ENCODE peak calls at places on chromosomes 4 and X, in eight cellular contexts. One of them, this sample, is unnamed.

GRCh38 chr4:154559141-154559841 is 3.5 kb upstream of the FGB start:
- DNase-seq in cardiac fibroblast: peak
- DNase-seq in ELR: peak
- DNase-seq in T-helper 9 cell: no peak
- DNase-seq in D721Med: no peak
- DNase-seq in Right ventricle myocardium superior: no peak
- DNase-seq in frontal cortex: peak
- DNase-seq in stromal cell of bone marrow: peak
- DNase-seq in this sample: peak

GRCh38 chr4:108345862-108346530 is 177.3 kb upstream of the LEF1 start:
- DNase-seq in cardiac fibroblast: no peak
- DNase-seq in ELR: peak
- DNase-seq in T-helper 9 cell: no peak
- DNase-seq in D721Med: no peak
- DNase-seq in Right ventricle myocardium superior: no peak
- DNase-seq in frontal cortex: no peak
- DNase-seq in stromal cell of bone marrow: peak
- DNase-seq in this sample: peak

GRCh38 chr4:40176602-40177001 is 20.2 kb upstream of the RHOH start:
- DNase-seq in cardiac fibroblast: no peak
- DNase-seq in ELR: peak
- DNase-seq in T-helper 9 cell: no peak
- DNase-seq in D721Med: no peak
- DNase-seq in Right ventricle myocardium superior: no peak
- DNase-seq in frontal cortex: no peak
- DNase-seq in stromal cell of bone marrow: no peak
- DNase-seq in this sample: no peak

GRCh38 chr4:175705407-175705806 is 106.7 kb downstream of the GPM6A start:
- DNase-seq in cardiac fibroblast: peak
- DNase-seq in ELR: peak
- DNase-seq in T-helper 9 cell: no peak
- DNase-seq in D721Med: no peak
- DNase-seq in Right ventricle myocardium superior: no peak
- DNase-seq in frontal cortex: peak
- DNase-seq in stromal cell of bone marrow: no peak
- DNase-seq in this sample: peak

GRCh38 chr4:187184513-187184912 is 460.9 kb upstream of the FAT1 start:
- DNase-seq in cardiac fibroblast: no peak
- DNase-seq in ELR: no peak
- DNase-seq in T-helper 9 cell: no peak
- DNase-seq in D721Med: no peak
- DNase-seq in Right ventricle myocardium superior: no peak
- DNase-seq in frontal cortex: no peak
- DNase-seq in stromal cell of bone marrow: no peak
- DNase-seq in this sample: no peak

GRCh38 chr4:119110121-119110520 is 25.5 kb upstream of the MYOZ2 start:
- DNase-seq in cardiac fibroblast: no peak
- DNase-seq in ELR: no peak
- DNase-seq in T-helper 9 cell: no peak
- DNase-seq in D721Med: no peak
- DNase-seq in Right ventricle myocardium superior: no peak
- DNase-seq in frontal cortex: no peak
- DNase-seq in stromal cell of bone marrow: no peak
- DNase-seq in this sample: no peak

GRCh38 chr4:1777822-1778641 is 15.1 kb upstream of the FGFR3 start:
- DNase-seq in cardiac fibroblast: peak
- DNase-seq in ELR: peak
- DNase-seq in T-helper 9 cell: no peak
- DNase-seq in D721Med: no peak
- DNase-seq in Right ventricle myocardium superior: no peak
- DNase-seq in frontal cortex: no peak
- DNase-seq in stromal cell of bone marrow: no peak
- DNase-seq in this sample: no peak

GRCh38 chrX:48761674-48762471 is at the start of gene GLOD5:
- DNase-seq in cardiac fibroblast: peak
- DNase-seq in ELR: peak
- DNase-seq in T-helper 9 cell: no peak
- DNase-seq in D721Med: no peak
- DNase-seq in Right ventricle myocardium superior: no peak
- DNase-seq in frontal cortex: no peak
- DNase-seq in stromal cell of bone marrow: no peak
- DNase-seq in this sample: no peak

GRCh38 chrX:70172226-70172625 is 5.1 kb upstream of the DGAT2L6 start:
- DNase-seq in cardiac fibroblast: no peak
- DNase-seq in ELR: peak
- DNase-seq in T-helper 9 cell: no peak
- DNase-seq in D721Med: no peak
- DNase-seq in Right ventricle myocardium superior: no peak
- DNase-seq in frontal cortex: no peak
- DNase-seq in stromal cell of bone marrow: no peak
- DNase-seq in this sample: no peak

GRCh38 chr4:57426779-57427395 is 316.7 kb upstream of the IGFBP7 start:
- DNase-seq in cardiac fibroblast: peak
- DNase-seq in ELR: peak
- DNase-seq in T-helper 9 cell: no peak
- DNase-seq in D721Med: peak
- DNase-seq in Right ventricle myocardium superior: peak
- DNase-seq in frontal cortex: peak
- DNase-seq in stromal cell of bone marrow: peak
- DNase-seq in this sample: peak

GRCh38 chrX:150897371-150898319 is 823 bp downstream of the CD99L2 start:
- DNase-seq in cardiac fibroblast: peak
- DNase-seq in ELR: peak
- DNase-seq in T-helper 9 cell: peak
- DNase-seq in D721Med: no peak
- DNase-seq in Right ventricle myocardium superior: peak
- DNase-seq in frontal cortex: peak
- DNase-seq in stromal cell of bone marrow: no peak
- DNase-seq in this sample: no peak

GRCh38 chr4:25098964-25099843 is 61.0 kb downstream of the SEPSECS start:
- DNase-seq in cardiac fibroblast: peak
- DNase-seq in ELR: peak
- DNase-seq in T-helper 9 cell: no peak
- DNase-seq in D721Med: no peak
- DNase-seq in Right ventricle myocardium superior: peak
- DNase-seq in frontal cortex: no peak
- DNase-seq in stromal cell of bone marrow: peak
- DNase-seq in this sample: no peak

GRCh38 chr4:183961772-183962171 is 56.7 kb downstream of the STOX2 start:
- DNase-seq in cardiac fibroblast: no peak
- DNase-seq in ELR: no peak
- DNase-seq in T-helper 9 cell: no peak
- DNase-seq in D721Med: no peak
- DNase-seq in Right ventricle myocardium superior: no peak
- DNase-seq in frontal cortex: no peak
- DNase-seq in stromal cell of bone marrow: no peak
- DNase-seq in this sample: no peak

GRCh38 chr4:173001571-173001970 is 167.0 kb upstream of the GALNT7 start:
- DNase-seq in cardiac fibroblast: peak
- DNase-seq in ELR: peak
- DNase-seq in T-helper 9 cell: no peak
- DNase-seq in D721Med: no peak
- DNase-seq in Right ventricle myocardium superior: no peak
- DNase-seq in frontal cortex: no peak
- DNase-seq in stromal cell of bone marrow: peak
- DNase-seq in this sample: no peak

GRCh38 chrX:16239211-16239610 is 71.9 kb downstream of the MAGEB17 start:
- DNase-seq in cardiac fibroblast: peak
- DNase-seq in ELR: peak
- DNase-seq in T-helper 9 cell: no peak
- DNase-seq in D721Med: no peak
- DNase-seq in Right ventricle myocardium superior: no peak
- DNase-seq in frontal cortex: no peak
- DNase-seq in stromal cell of bone marrow: peak
- DNase-seq in this sample: peak

GRCh38 chr4:6724461-6725111 is 8.6 kb downstream of the BLOC1S4 start:
- DNase-seq in cardiac fibroblast: peak
- DNase-seq in ELR: no peak
- DNase-seq in T-helper 9 cell: no peak
- DNase-seq in D721Med: no peak
- DNase-seq in Right ventricle myocardium superior: no peak
- DNase-seq in frontal cortex: no peak
- DNase-seq in stromal cell of bone marrow: no peak
- DNase-seq in this sample: no peak

GRCh38 chrX:64338296-64338695 is 57.0 kb downstream of the MTMR8 start:
- DNase-seq in cardiac fibroblast: no peak
- DNase-seq in ELR: no peak
- DNase-seq in T-helper 9 cell: no peak
- DNase-seq in D721Med: no peak
- DNase-seq in Right ventricle myocardium superior: no peak
- DNase-seq in frontal cortex: no peak
- DNase-seq in stromal cell of bone marrow: no peak
- DNase-seq in this sample: no peak

GRCh38 chr4:139042981-139043460 is 27.4 kb downstream of the NOCT start:
- DNase-seq in cardiac fibroblast: no peak
- DNase-seq in ELR: no peak
- DNase-seq in T-helper 9 cell: no peak
- DNase-seq in D721Med: no peak
- DNase-seq in Right ventricle myocardium superior: no peak
- DNase-seq in frontal cortex: no peak
- DNase-seq in stromal cell of bone marrow: no peak
- DNase-seq in this sample: no peak

GRCh38 chr4:47427936-47428335 is 35.6 kb downstream of the COMMD8 start:
- DNase-seq in cardiac fibroblast: peak
- DNase-seq in ELR: peak
- DNase-seq in T-helper 9 cell: no peak
- DNase-seq in D721Med: no peak
- DNase-seq in Right ventricle myocardium superior: no peak
- DNase-seq in frontal cortex: no peak
- DNase-seq in stromal cell of bone marrow: no peak
- DNase-seq in this sample: no peak

GRCh38 chrX:140190441-140191108 is 225.3 kb upstream of the CXorf66 start:
- DNase-seq in cardiac fibroblast: peak
- DNase-seq in ELR: peak
- DNase-seq in T-helper 9 cell: no peak
- DNase-seq in D721Med: no peak
- DNase-seq in Right ventricle myocardium superior: no peak
- DNase-seq in frontal cortex: no peak
- DNase-seq in stromal cell of bone marrow: no peak
- DNase-seq in this sample: no peak

GRCh38 chr4:44629280-44629866 is 22.1 kb downstream of the YIPF7 start:
- DNase-seq in cardiac fibroblast: peak
- DNase-seq in ELR: peak
- DNase-seq in T-helper 9 cell: peak
- DNase-seq in D721Med: no peak
- DNase-seq in Right ventricle myocardium superior: no peak
- DNase-seq in frontal cortex: peak
- DNase-seq in stromal cell of bone marrow: peak
- DNase-seq in this sample: peak

GRCh38 chr4:161936625-161937133 is 227.1 kb downstream of the FSTL5 start:
- DNase-seq in cardiac fibroblast: peak
- DNase-seq in ELR: peak
- DNase-seq in T-helper 9 cell: no peak
- DNase-seq in D721Med: no peak
- DNase-seq in Right ventricle myocardium superior: no peak
- DNase-seq in frontal cortex: no peak
- DNase-seq in stromal cell of bone marrow: no peak
- DNase-seq in this sample: peak

GRCh38 chr4:46993075-46994006 is at the start of gene GABRA4:
- DNase-seq in cardiac fibroblast: no peak
- DNase-seq in ELR: peak
- DNase-seq in T-helper 9 cell: no peak
- DNase-seq in D721Med: no peak
- DNase-seq in Right ventricle myocardium superior: peak
- DNase-seq in frontal cortex: no peak
- DNase-seq in stromal cell of bone marrow: no peak
- DNase-seq in this sample: no peak

GRCh38 chrX:74784629-74785028 is 140.6 kb downstream of the NEXMIF start:
- DNase-seq in cardiac fibroblast: no peak
- DNase-seq in ELR: no peak
- DNase-seq in T-helper 9 cell: no peak
- DNase-seq in D721Med: no peak
- DNase-seq in Right ventricle myocardium superior: no peak
- DNase-seq in frontal cortex: no peak
- DNase-seq in stromal cell of bone marrow: no peak
- DNase-seq in this sample: no peak

GRCh38 chrX:36957425-36958328 is 50.5 kb upstream of the FAM47C start:
- DNase-seq in cardiac fibroblast: no peak
- DNase-seq in ELR: no peak
- DNase-seq in T-helper 9 cell: no peak
- DNase-seq in D721Med: peak
- DNase-seq in Right ventricle myocardium superior: no peak
- DNase-seq in frontal cortex: no peak
- DNase-seq in stromal cell of bone marrow: no peak
- DNase-seq in this sample: no peak

GRCh38 chr4:98586634-98587354 is 71.6 kb downstream of the TSPAN5 start:
- DNase-seq in cardiac fibroblast: no peak
- DNase-seq in ELR: no peak
- DNase-seq in T-helper 9 cell: no peak
- DNase-seq in D721Med: no peak
- DNase-seq in Right ventricle myocardium superior: no peak
- DNase-seq in frontal cortex: no peak
- DNase-seq in stromal cell of bone marrow: no peak
- DNase-seq in this sample: no peak

GRCh38 chr4:42646013-42646784 is 10.7 kb downstream of the ATP8A1 start:
- DNase-seq in cardiac fibroblast: no peak
- DNase-seq in ELR: no peak
- DNase-seq in T-helper 9 cell: no peak
- DNase-seq in D721Med: no peak
- DNase-seq in Right ventricle myocardium superior: no peak
- DNase-seq in frontal cortex: no peak
- DNase-seq in stromal cell of bone marrow: no peak
- DNase-seq in this sample: no peak

GRCh38 chr4:22345678-22346077 is 170.2 kb downstream of the ADGRA3 start:
- DNase-seq in cardiac fibroblast: peak
- DNase-seq in ELR: no peak
- DNase-seq in T-helper 9 cell: no peak
- DNase-seq in D721Med: no peak
- DNase-seq in Right ventricle myocardium superior: no peak
- DNase-seq in frontal cortex: no peak
- DNase-seq in stromal cell of bone marrow: no peak
- DNase-seq in this sample: no peak

GRCh38 chr4:18042754-18043153 is 21.2 kb upstream of the LCORL start:
- DNase-seq in cardiac fibroblast: no peak
- DNase-seq in ELR: peak
- DNase-seq in T-helper 9 cell: no peak
- DNase-seq in D721Med: no peak
- DNase-seq in Right ventricle myocardium superior: no peak
- DNase-seq in frontal cortex: no peak
- DNase-seq in stromal cell of bone marrow: no peak
- DNase-seq in this sample: no peak

GRCh38 chrX:47497274-47497673 is 14.3 kb upstream of the ZNF41 start:
- DNase-seq in cardiac fibroblast: peak
- DNase-seq in ELR: peak
- DNase-seq in T-helper 9 cell: no peak
- DNase-seq in D721Med: no peak
- DNase-seq in Right ventricle myocardium superior: no peak
- DNase-seq in frontal cortex: no peak
- DNase-seq in stromal cell of bone marrow: no peak
- DNase-seq in this sample: no peak

This sample was measured in non-pigmented ciliary epithelial cell.